ENCODE peak calls at places on chromosomes 6 and 20, in five cellular contexts. N, R, S, G and A are unnamed samples.

GRCh38 chr20:59743767-59744485 is 139.6 kb downstream of the PHACTR3 start:
- DNase-seq in N (no peak), R (no peak), S (no peak), G (no peak), A (no peak)

GRCh38 chr6:43575105-43575771 is 600 bp downstream of the XPO5 start:
- DNase-seq in N (no peak), R (peak; percentile 35), S (peak; percentile 46), G (peak; percentile 16), A (no peak)

GRCh38 chr20:50655325-50655880 is 35.9 kb downstream of the RIPOR3 start:
- DNase-seq in N (no peak), R (no peak), S (no peak), G (no peak), A (no peak)

GRCh38 chr6:24139080-24139479 is 13.1 kb downstream of the NRSN1 start:
- DNase-seq in N (no peak), R (no peak), S (no peak), G (no peak), A (no peak)

GRCh38 chr6:143745160-143746133 is 67.7 kb downstream of the PHACTR2 start:
- DNase-seq in N (no peak), R (no peak), S (peak; percentile 40), G (peak; percentile 68), A (no peak)

GRCh38 chr6:96116674-96117073 is 100.9 kb downstream of the FUT9 start:
- DNase-seq in N (no peak), R (no peak), S (peak; percentile 27), G (no peak), A (no peak)

GRCh38 chr6:132967871-132968270 is 153.5 kb downstream of the RPS12 start:
- DNase-seq in N (no peak), R (no peak), S (no peak), G (no peak), A (no peak)

GRCh38 chr6:151179321-151179720 is 60.4 kb upstream of the AKAP12 start:
- DNase-seq in N (no peak), R (no peak), S (no peak), G (peak; percentile 66), A (no peak)

GRCh38 chr6:33697845-33698244 is 13.7 kb downstream of the UQCC2 start:
- DNase-seq in N (no peak), R (no peak), S (no peak), G (no peak), A (no peak)

GRCh38 chr6:25017486-25017885 is 81.7 kb upstream of the RIPOR2 start:
- DNase-seq in N (no peak), R (no peak), S (no peak), G (no peak), A (no peak)

GRCh38 chr20:48025061-48025515 is 239.8 kb upstream of the SULF2 start:
- DNase-seq in N (no peak), R (no peak), S (no peak), G (peak; percentile 94), A (no peak)

GRCh38 chr20:34977365-34978091 is 21.9 kb downstream of the MYH7B start:
- DNase-seq in N (no peak), R (no peak), S (no peak), G (no peak), A (no peak)

GRCh38 chr20:25256226-25256859 is 8.5 kb downstream of the PYGB start:
- DNase-seq in N (no peak), R (no peak), S (no peak), G (no peak), A (no peak)

GRCh38 chr6:151442359-151442758 is 9.6 kb downstream of the RMND1 start:
- DNase-seq in N (no peak), R (no peak), S (no peak), G (no peak), A (no peak)

GRCh38 chr20:11935754-11936551 is 18.3 kb downstream of the BTBD3 start:
- DNase-seq in N (no peak), R (no peak), S (no peak), G (no peak), A (no peak)

GRCh38 chr6:37826993-37827392 is 7.5 kb downstream of the ZFAND3 start:
- DNase-seq in N (no peak), R (no peak), S (no peak), G (no peak), A (no peak)

GRCh38 chr6:161584929-161585328 is 311.1 kb upstream of the AGPAT4 start:
- DNase-seq in N (no peak), R (no peak), S (no peak), G (no peak), A (no peak)

GRCh38 chr6:129059650-129060049 is 176.7 kb downstream of the LAMA2 start:
- DNase-seq in N (no peak), R (no peak), S (no peak), G (no peak), A (no peak)

GRCh38 chr20:25177890-25178321 is 17.6 kb upstream of the ENTPD6 start:
- DNase-seq in N (no peak), R (no peak), S (no peak), G (peak; percentile 64), A (no peak)

GRCh38 chr20:50481741-50482140 is 28.4 kb upstream of the PTPN1 start:
- DNase-seq in N (no peak), R (no peak), S (no peak), G (no peak), A (no peak)

GRCh38 chr20:32539817-32540675 is 45.1 kb downstream of the NOL4L start:
- DNase-seq in N (peak; percentile 72), R (no peak), S (no peak), G (no peak), A (no peak)

GRCh38 chr20:3786665-3787639 is at the start of gene CENPB:
- DNase-seq in N (peak; percentile 84), R (peak; percentile 91), S (peak; percentile 87), G (peak; percentile 72), A (peak; percentile 90)

GRCh38 chr20:16476032-16476431 is 97.2 kb downstream of the KIF16B start:
- DNase-seq in N (no peak), R (no peak), S (peak; percentile 35), G (peak; percentile 44), A (peak; percentile 5)

GRCh38 chr20:57908691-57909090 is 198.9 kb upstream of the PMEPA1 start:
- DNase-seq in N (no peak), R (no peak), S (no peak), G (no peak), A (no peak)

GRCh38 chr6:81950877-81951276 is 198.4 kb upstream of the TENT5A start:
- DNase-seq in N (peak; percentile 11), R (no peak), S (no peak), G (no peak), A (no peak)

GRCh38 chr20:62067547-62068260 is 2.0 kb upstream of the TAF4 start:
- DNase-seq in N (no peak), R (no peak), S (no peak), G (no peak), A (no peak)

GRCh38 chr20:37323985-37324384 is 22.0 kb upstream of the SRC start:
- DNase-seq in N (no peak), R (no peak), S (no peak), G (no peak), A (no peak)

GRCh38 chr6:44049163-44049988 is 77.9 kb downstream of the MRPL14 start:
- DNase-seq in N (no peak), R (no peak), S (no peak), G (peak; percentile 81), A (no peak)

GRCh38 chr6:154197176-154197850 is 158.3 kb downstream of the OPRM1 start:
- DNase-seq in N (no peak), R (no peak), S (no peak), G (no peak), A (no peak)

GRCh38 chr6:127761084-127761483 is 139.8 kb downstream of the THEMIS start:
- DNase-seq in N (no peak), R (no peak), S (no peak), G (no peak), A (no peak)